ENCODE peak calls at places on chromosome 1, in nine cellular contexts. Q is PC-3; R is AG09309; U is BJ; G is BE2C; W is right lobe of liver; S is IMR-90; A is heart right ventricle; C is CD8-positive, alpha-beta T cell. J is an unnamed sample.

GRCh38 chr1:156262461-156263287 is 14.8 kb upstream of the PAQR6 start:
- DNase-seq in Q (peak), R (peak), U (peak), G (no peak), W (no peak), S (peak), A (no peak), C (no peak), J (peak)

GRCh38 chr1:155117610-155118009 is 10.1 kb upstream of the EFNA1 start:
- DNase-seq in Q (peak), R (no peak), U (no peak), G (no peak), W (peak), S (no peak), A (no peak), C (no peak), J (no peak)

GRCh38 chr1:218711884-218712674 is 366.9 kb downstream of the TGFB2 start:
- DNase-seq in Q (peak), R (no peak), U (no peak), G (no peak), W (no peak), S (peak), A (no peak), C (no peak), J (peak)

GRCh38 chr1:118948351-118948750 is 39.8 kb downstream of the TBX15 start:
- DNase-seq in Q (peak), R (no peak), U (no peak), G (no peak), W (no peak), S (no peak), A (no peak), C (no peak), J (no peak)

GRCh38 chr1:7971024-7971423 is 9.5 kb downstream of the PARK7 start:
- DNase-seq in Q (no peak), R (no peak), U (no peak), G (no peak), W (no peak), S (no peak), A (no peak), C (no peak), J (no peak)

GRCh38 chr1:15100369-15101111 is 53.0 kb upstream of the TMEM51 start:
- DNase-seq in Q (peak), R (no peak), U (no peak), G (peak), W (no peak), S (peak), A (peak), C (peak), J (peak)

GRCh38 chr1:173195596-173196088 is 11.5 kb downstream of the TNFSF4 start:
- DNase-seq in Q (no peak), R (no peak), U (no peak), G (no peak), W (no peak), S (no peak), A (no peak), C (no peak), J (no peak)

GRCh38 chr1:21099034-21099868 is 77.4 kb downstream of the EIF4G3 start:
- DNase-seq in Q (peak), R (no peak), U (no peak), G (no peak), W (no peak), S (peak), A (no peak), C (no peak), J (peak)

GRCh38 chr1:92910081-92910480 is 51.2 kb downstream of the DIPK1A start:
- DNase-seq in Q (peak), R (no peak), U (no peak), G (no peak), W (no peak), S (no peak), A (no peak), C (no peak), J (no peak)

GRCh38 chr1:94836891-94837290 is 16.7 kb downstream of the SLC44A3 start:
- DNase-seq in Q (no peak), R (no peak), U (no peak), G (no peak), W (no peak), S (no peak), A (no peak), C (no peak), J (no peak)

GRCh38 chr1:159960721-159961381 is 6.8 kb upstream of the SLAMF9 start:
- DNase-seq in Q (peak), R (peak), U (peak), G (no peak), W (no peak), S (peak), A (peak), C (no peak), J (peak)

GRCh38 chr1:244826712-244827111 is 8.7 kb upstream of the COX20 start:
- DNase-seq in Q (peak), R (peak), U (peak), G (no peak), W (no peak), S (no peak), A (no peak), C (no peak), J (no peak)

GRCh38 chr1:161131721-161132409 is 602 bp downstream of the DEDD start:
- DNase-seq in Q (no peak), R (no peak), U (no peak), G (no peak), W (no peak), S (peak), A (no peak), C (no peak), J (peak)

GRCh38 chr1:204685236-204686006 is at the start of gene LRRN2:
- DNase-seq in Q (peak), R (no peak), U (no peak), G (peak), W (no peak), S (no peak), A (peak), C (no peak), J (no peak)

GRCh38 chr1:87799451-87799850 is 470.8 kb downstream of the LMO4 start:
- DNase-seq in Q (no peak), R (no peak), U (no peak), G (no peak), W (no peak), S (peak), A (no peak), C (no peak), J (no peak)

GRCh38 chr1:235644693-235645305 is 4.8 kb downstream of the GNG4 start:
- DNase-seq in Q (no peak), R (no peak), U (no peak), G (no peak), W (no peak), S (no peak), A (no peak), C (no peak), J (no peak)

GRCh38 chr1:201730611-201731010 is 98.3 kb upstream of the IPO9 start:
- DNase-seq in Q (no peak), R (no peak), U (no peak), G (no peak), W (no peak), S (no peak), A (no peak), C (no peak), J (no peak)

GRCh38 chr1:103254691-103255090 is 146.4 kb upstream of the COL11A1 start:
- DNase-seq in Q (no peak), R (no peak), U (no peak), G (no peak), W (no peak), S (peak), A (no peak), C (no peak), J (no peak)

GRCh38 chr1:209435654-209436566 is 147.6 kb upstream of the CAMK1G start:
- DNase-seq in Q (peak), R (peak), U (no peak), G (peak), W (peak), S (peak), A (peak), C (no peak), J (peak)

GRCh38 chr1:94418664-94419655 is 771 bp downstream of the ABCD3 start:
- DNase-seq in Q (peak), R (no peak), U (no peak), G (peak), W (peak), S (peak), A (peak), C (no peak), J (peak)

GRCh38 chr1:227540170-227541098 is 22.9 kb upstream of the ZNF678 start:
- DNase-seq in Q (no peak), R (no peak), U (no peak), G (peak), W (no peak), S (no peak), A (no peak), C (no peak), J (no peak)

GRCh38 chr1:176073524-176074157 is 133.4 kb downstream of the COP1 start:
- DNase-seq in Q (peak), R (peak), U (peak), G (peak), W (no peak), S (peak), A (no peak), C (no peak), J (peak)

GRCh38 chr1:194930132-194930531 is 1678.1 kb downstream of the KCNT2 start:
- DNase-seq in Q (no peak), R (no peak), U (no peak), G (no peak), W (no peak), S (peak), A (no peak), C (no peak), J (no peak)

GRCh38 chr1:1343811-1344421 is 5.3 kb downstream of the DVL1 start:
- DNase-seq in Q (peak), R (no peak), U (no peak), G (no peak), W (peak), S (no peak), A (no peak), C (no peak), J (no peak)

GRCh38 chr1:207903053-207903452 is 7.9 kb downstream of the CD34 start:
- DNase-seq in Q (no peak), R (no peak), U (no peak), G (no peak), W (no peak), S (no peak), A (no peak), C (no peak), J (no peak)

GRCh38 chr1:187689137-187689536 is 860.4 kb downstream of the PLA2G4A start:
- DNase-seq in Q (peak), R (no peak), U (no peak), G (no peak), W (no peak), S (peak), A (no peak), C (no peak), J (peak)

GRCh38 chr1:75136921-75137641 is 2.9 kb downstream of the LHX8 start:
- DNase-seq in Q (no peak), R (no peak), U (no peak), G (no peak), W (no peak), S (no peak), A (no peak), C (no peak), J (no peak)

GRCh38 chr1:38489844-38490270 is 369.7 kb downstream of the RRAGC start:
- DNase-seq in Q (peak), R (no peak), U (no peak), G (peak), W (no peak), S (peak), A (no peak), C (no peak), J (peak)

GRCh38 chr1:156859523-156860112 is 701 bp upstream of the INSRR start:
- DNase-seq in Q (peak), R (no peak), U (no peak), G (peak), W (no peak), S (no peak), A (no peak), C (no peak), J (no peak)

GRCh38 chr1:64246294-64246917 is 43.0 kb downstream of the UBE2U start:
- DNase-seq in Q (peak), R (no peak), U (no peak), G (no peak), W (no peak), S (peak), A (no peak), C (no peak), J (peak)

GRCh38 chr1:221030121-221030649 is 150.9 kb downstream of the HLX start:
- DNase-seq in Q (no peak), R (no peak), U (no peak), G (peak), W (no peak), S (peak), A (no peak), C (no peak), J (no peak)

GRCh38 chr1:183901748-183902341 is 96.9 kb downstream of the RGL1 start:
- DNase-seq in Q (no peak), R (no peak), U (no peak), G (no peak), W (no peak), S (peak), A (no peak), C (no peak), J (no peak)

GRCh38 chr1:6507037-6507428 is 15.6 kb upstream of the PLEKHG5 start:
- DNase-seq in Q (no peak), R (no peak), U (no peak), G (no peak), W (no peak), S (no peak), A (no peak), C (no peak), J (no peak)

GRCh38 chr1:31181515-31182343 is 58.0 kb downstream of the NKAIN1 start:
- DNase-seq in Q (peak), R (no peak), U (no peak), G (peak), W (peak), S (no peak), A (peak), C (peak), J (no peak)
- TF ChIP-seq CTCF in Q (peak), R (peak), U (peak), G (peak), W (peak), S (peak), A (peak), C (peak), J (peak)

DNA sequence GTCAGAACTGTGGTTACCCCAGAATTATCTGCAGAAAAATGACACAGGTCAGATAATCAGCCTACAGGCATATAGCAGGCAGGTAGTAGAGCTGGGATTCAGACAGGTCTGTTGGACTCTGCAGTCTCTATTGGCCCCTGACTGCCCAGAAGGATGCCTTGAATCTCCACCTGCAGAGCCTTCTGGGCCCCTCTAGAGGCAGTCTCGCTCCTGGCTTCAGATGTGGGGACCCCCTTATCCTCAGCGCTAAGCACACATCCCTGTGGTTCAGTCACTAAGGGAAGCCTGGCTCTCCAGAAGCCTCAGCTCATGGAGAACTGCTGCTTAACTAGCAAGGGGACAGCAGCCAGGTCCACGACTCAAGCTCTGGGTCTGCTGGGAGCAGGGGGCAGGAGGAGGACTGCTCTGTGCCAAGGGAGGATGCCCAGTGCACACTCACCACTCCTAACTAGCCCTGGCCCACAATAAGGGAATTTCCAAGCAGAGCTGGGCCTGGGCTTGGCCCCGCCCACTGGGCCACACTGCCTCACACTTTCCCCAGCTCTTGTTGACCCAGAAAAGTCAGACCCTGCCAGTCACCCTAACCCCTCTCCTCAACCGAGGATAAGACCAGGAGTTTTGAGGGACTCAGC is 18.9 kb downstream of the SLC9A1 start:
- DNase-seq in Q (peak), R (no peak), U (no peak), G (no peak), W (no peak), S (peak), A (no peak), C (no peak), J (no peak)
- TF ChIP-seq CTCF in Q (peak), R (no peak), U (no peak), G (no peak), W (no peak), S (peak), A (no peak), C (no peak), J (no peak)

GRCh38 chr1:169529068-169529642 is 43.4 kb upstream of the SLC19A2 start:
- DNase-seq in Q (peak), R (no peak), U (no peak), G (no peak), W (no peak), S (no peak), A (no peak), C (no peak), J (peak)
- TF ChIP-seq CTCF in Q (no peak), R (no peak), U (no peak), G (no peak), W (no peak), S (no peak), A (no peak), C (no peak), J (no peak)

GRCh38 chr1:81582467-81582986 is 218.2 kb upstream of the ADGRL2 start:
- DNase-seq in Q (no peak), R (peak), U (peak), G (no peak), W (no peak), S (peak), A (no peak), C (no peak), J (no peak)

GRCh38 chr1:81583878-81584277 is 216.9 kb upstream of the ADGRL2 start:
- DNase-seq in Q (no peak), R (no peak), U (no peak), G (no peak), W (no peak), S (no peak), A (no peak), C (no peak), J (no peak)

GRCh38 chr1:81588149-81588548 is 212.6 kb upstream of the ADGRL2 start:
- DNase-seq in Q (no peak), R (no peak), U (no peak), G (no peak), W (no peak), S (no peak), A (no peak), C (no peak), J (no peak)

GRCh38 chr1:81584398-81584797 is 216.3 kb upstream of the ADGRL2 start:
- DNase-seq in Q (no peak), R (no peak), U (no peak), G (no peak), W (no peak), S (peak), A (no peak), C (no peak), J (no peak)

DNA sequence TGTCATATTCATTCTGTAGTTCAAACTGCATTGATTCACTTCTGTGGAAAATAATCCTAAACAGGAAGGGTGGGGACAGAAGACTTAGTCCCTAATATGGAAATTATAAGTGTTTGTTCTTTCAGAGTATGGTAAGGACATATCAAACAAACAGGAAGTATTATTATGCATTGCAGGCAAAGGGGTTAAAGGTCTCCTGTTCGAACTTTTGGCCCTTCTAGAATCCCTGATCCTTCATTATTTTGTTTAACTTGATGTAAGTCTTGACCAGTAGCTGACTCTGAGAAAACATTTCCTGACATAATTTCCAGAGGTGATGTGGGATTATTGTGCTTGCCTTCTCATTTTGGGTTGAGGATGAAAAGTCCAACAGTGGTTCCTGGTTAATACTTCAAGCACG is 215.4 kb upstream of the ADGRL2 start:
- DNase-seq in Q (no peak), R (no peak), U (no peak), G (no peak), W (no peak), S (no peak), A (no peak), C (no peak), J (no peak)
- TF ChIP-seq CTCF in Q (no peak), R (no peak), U (no peak), G (no peak), W (no peak), S (no peak), A (no peak), C (no peak), J (no peak)

DNA sequence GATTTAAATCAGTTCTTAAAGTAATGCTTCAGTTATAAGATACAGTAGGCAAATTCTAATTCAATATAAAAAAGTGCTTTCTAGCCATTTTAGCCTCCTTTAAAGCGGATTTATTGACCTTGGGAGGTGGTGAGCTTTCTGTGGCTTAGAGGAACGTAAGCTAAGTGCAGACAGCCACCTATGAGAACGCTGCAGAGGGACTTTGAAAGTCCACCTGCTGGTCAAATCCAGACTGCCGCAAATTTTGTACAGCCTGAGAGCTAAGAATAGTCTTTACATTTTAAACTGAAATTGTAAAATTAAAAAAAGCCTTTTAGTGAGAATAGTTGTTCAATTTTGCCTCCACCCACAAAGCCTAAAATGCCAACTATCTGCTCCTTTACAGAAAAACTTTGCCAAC is 67.0 kb upstream of the SSX2IP start:
- DNase-seq in Q (peak), R (no peak), U (no peak), G (no peak), W (no peak), S (no peak), A (no peak), C (no peak), J (no peak)
- TF ChIP-seq CTCF in Q (peak), R (no peak), U (no peak), G (peak), W (no peak), S (no peak), A (no peak), C (no peak), J (no peak)

J was measured in MCF 10A.